ENCODE peak calls at places on chromosomes 13 and 19, in five cellular contexts. C is pons; T is stimulated activated effector memory CD8-positive, alpha-beta T cell treated with anti-CD3 and anti-CD28 coated beads, Interleukin-12 subunit alpha, Interleukin-12 subunit beta, amount 100 ng/mL, for 72 hours; Y is aorta; L is ascending aorta. A is an unnamed sample.

GRCh38 chr19:32041681-32042292 is 303.6 kb upstream of the ZNF507 start:
- DNase-seq in L (no peak), C (peak), T (no peak), Y (no peak), A (no peak)

GRCh38 chr19:10114651-10115391 is 3.3 kb downstream of the P2RY11 start:
- DNase-seq in Y (peak), C (no peak), L (no peak), T (no peak), A (no peak)

GRCh38 chr13:31970237-31970930 is 61.2 kb upstream of the FRY start:
- DNase-seq in C (no peak), T (no peak), L (no peak), Y (no peak), A (no peak)

GRCh38 chr19:10895920-10896319 is 24.6 kb downstream of the CARM1 start:
- DNase-seq in L (no peak), Y (no peak), T (no peak), C (no peak), A (no peak)

GRCh38 chr13:43411211-43411610 is 375.6 kb downstream of the ENOX1 start:
- DNase-seq in T (no peak), Y (no peak), C (peak), L (no peak), A (no peak)

GRCh38 chr13:77033717-77034302 is 6.9 kb upstream of the FBXL3 start:
- DNase-seq in Y (no peak), T (no peak), L (no peak), C (no peak), A (no peak)

GRCh38 chr13:90091611-90092010 is 1255.9 kb upstream of the MIR17HG start:
- DNase-seq in Y (no peak), L (no peak), C (no peak), T (no peak), A (no peak)

GRCh38 chr19:35351441-35352176 is 3.9 kb downstream of the FFAR1 start:
- DNase-seq in Y (peak), C (no peak), T (no peak), L (no peak), A (peak)

GRCh38 chr19:39704181-39705044 is at the start of gene LGALS14:
- DNase-seq in T (no peak), Y (no peak), L (no peak), C (no peak), A (no peak)

GRCh38 chr19:31548941-31549340 is 199.7 kb upstream of the TSHZ3 start:
- DNase-seq in Y (no peak), T (no peak), L (no peak), C (peak), A (peak)

GRCh38 chr13:104993708-104994107 is 1541.8 kb downstream of the EFNB2 start:
- DNase-seq in L (no peak), C (no peak), Y (no peak), T (no peak), A (no peak)

GRCh38 chr19:582497-583197 is 7.0 kb upstream of the HCN2 start:
- DNase-seq in C (no peak), T (no peak), Y (no peak), L (no peak), A (no peak)

GRCh38 chr13:32829269-32829668 is 187.0 kb upstream of the KL start:
- DNase-seq in Y (no peak), C (no peak), L (no peak), T (no peak), A (no peak)

GRCh38 chr13:60617863-60618733 is 221.1 kb downstream of the TDRD3 start:
- DNase-seq in L (no peak), C (peak), T (no peak), Y (no peak), A (no peak)

GRCh38 chr13:51479199-51479523 is 26.3 kb upstream of the INTS6 start:
- DNase-seq in C (no peak), Y (no peak), L (no peak), T (no peak), A (no peak)

GRCh38 chr13:113948034-113948742 is 25.7 kb downstream of the C13orf46 start:
- DNase-seq in C (no peak), T (no peak), L (no peak), Y (peak), A (no peak)

GRCh38 chr13:74290324-74290773 is 156.1 kb upstream of the KLF12 start:
- DNase-seq in T (no peak), C (peak), L (no peak), Y (no peak), A (no peak)

GRCh38 chr13:52599037-52599852 is 43.0 kb upstream of the HNRNPA1L2 start:
- DNase-seq in L (no peak), T (no peak), Y (no peak), C (no peak), A (no peak)

GRCh38 chr19:32330149-32330548 is 15.3 kb upstream of the ZNF507 start:
- DNase-seq in Y (no peak), T (no peak), C (no peak), L (no peak), A (no peak)

GRCh38 chr19:51689751-51690358 is 3.3 kb upstream of the SPACA6 start:
- DNase-seq in T (no peak), L (no peak), Y (peak), C (peak), A (peak)

GRCh38 chr19:1873524-1874473 is 10.4 kb upstream of the KLF16 start:
- DNase-seq in L (no peak), Y (no peak), C (no peak), T (no peak), A (peak)

GRCh38 chr19:48186015-48186414 is 15.5 kb downstream of the ZSWIM9 start:
- DNase-seq in Y (no peak), C (no peak), L (no peak), T (no peak), A (peak)

GRCh38 chr13:63409791-63410351 is 1994.2 kb upstream of the PCDH20 start:
- DNase-seq in C (no peak), Y (no peak), L (no peak), T (no peak), A (no peak)

GRCh38 chr19:3115411-3115810 is 20.4 kb upstream of the GNA15 start:
- DNase-seq in L (no peak), C (no peak), Y (no peak), T (no peak), A (no peak)

GRCh38 chr13:45833663-45834062 is 17.9 kb downstream of the SIAH3 start:
- DNase-seq in T (no peak), C (peak), Y (no peak), L (no peak), A (no peak)

GRCh38 chr19:8021374-8021773 is 15.9 kb upstream of the ELAVL1 start:
- DNase-seq in Y (no peak), L (no peak), C (no peak), T (no peak), A (no peak)

GRCh38 chr19:51086153-51086850 is 3.6 kb upstream of the KLK14 start:
- DNase-seq in Y (no peak), T (no peak), C (no peak), L (no peak), A (no peak)